ENCODE peak calls at places on chromosomes 7 and 10, in eight cellular contexts. X is stomach, Z is transverse colon, S is upper lobe of left lung, N is HCT116, F is HepG2, W is suprapubic skin, A is GM12878. O is an unnamed sample.

GRCh38 chr7:123871998-123872867 is 27.3 kb downstream of the HYAL4 start:
- DNase-seq in X (peak), Z (peak), S (no peak), N (peak), F (peak), W (no peak), A (no peak), O (peak)

GRCh38 chr7:112635742-112636141 is 154.5 kb downstream of the TMEM168 start:
- DNase-seq in X (no peak), Z (no peak), S (no peak), N (no peak), F (no peak), W (no peak), A (no peak), O (no peak)

GRCh38 chr7:4861227-4861626 is 603 bp downstream of the PAPOLB start:
- DNase-seq in X (no peak), Z (no peak), S (no peak), N (no peak), F (no peak), W (no peak), A (no peak), O (no peak)

GRCh38 chr10:112915590-112916572 is 34.2 kb upstream of the TCF7L2 start:
- DNase-seq in X (peak), Z (peak), S (no peak), N (peak), F (peak), W (no peak), A (peak), O (no peak)

GRCh38 chr7:2099036-2099957 is 133.4 kb downstream of the MAD1L1 start:
- DNase-seq in X (no peak), Z (no peak), S (peak), N (no peak), F (no peak), W (no peak), A (no peak), O (peak)

GRCh38 chr7:129122086-129122750 is 22.3 kb upstream of the TSPAN33 start:
- DNase-seq in X (no peak), Z (no peak), S (no peak), N (no peak), F (no peak), W (no peak), A (peak), O (no peak)

GRCh38 chr7:80453699-80454340 is 58.0 kb downstream of the GNAT3 start:
- DNase-seq in X (no peak), Z (no peak), S (no peak), N (peak), F (peak), W (no peak), A (no peak), O (no peak)

GRCh38 chr7:15571303-15571878 is 9.6 kb upstream of the AGMO start:
- DNase-seq in X (no peak), Z (no peak), S (no peak), N (no peak), F (no peak), W (no peak), A (no peak), O (no peak)

GRCh38 chr7:234041-234711 is 41.8 kb downstream of the FAM20C start:
- DNase-seq in X (peak), Z (no peak), S (peak), N (no peak), F (no peak), W (no peak), A (no peak), O (no peak)

GRCh38 chr7:33107136-33108066 is 1.8 kb downstream of the RP9 start:
- DNase-seq in X (peak), Z (peak), S (no peak), N (no peak), F (peak), W (no peak), A (no peak), O (no peak)

GRCh38 chr10:7956508-7956907 is 98.0 kb upstream of the GATA3 start:
- DNase-seq in X (no peak), Z (no peak), S (no peak), N (no peak), F (no peak), W (no peak), A (peak), O (no peak)

GRCh38 chr7:100612730-100613446 is 548 bp downstream of the MOSPD3 start:
- DNase-seq in X (no peak), Z (no peak), S (no peak), N (no peak), F (peak), W (no peak), A (no peak), O (no peak)

GRCh38 chr7:112207106-112207592 is 654 bp downstream of the ZNF277 start:
- DNase-seq in X (no peak), Z (no peak), S (no peak), N (no peak), F (no peak), W (no peak), A (no peak), O (peak)

GRCh38 chr7:6651866-6652445 is 14.8 kb downstream of the ZNF316 start:
- DNase-seq in X (no peak), Z (no peak), S (no peak), N (no peak), F (no peak), W (no peak), A (no peak), O (no peak)

GRCh38 chr10:22666287-22667092 is 47.9 kb downstream of the PIP4K2A start:
- DNase-seq in X (peak), Z (peak), S (no peak), N (no peak), F (peak), W (no peak), A (no peak), O (no peak)

GRCh38 chr10:80154978-80155695 is 22.6 kb downstream of the PLAC9 start:
- DNase-seq in X (peak), Z (no peak), S (no peak), N (no peak), F (no peak), W (no peak), A (no peak), O (no peak)

GRCh38 chr10:95406651-95407280 is 116.0 kb upstream of the PDLIM1 start:
- DNase-seq in X (peak), Z (peak), S (no peak), N (no peak), F (no peak), W (peak), A (no peak), O (no peak)

GRCh38 chr7:93622036-93622714 is 47.7 kb upstream of the CALCR start:
- DNase-seq in X (no peak), Z (no peak), S (no peak), N (peak), F (peak), W (no peak), A (no peak), O (no peak)

GRCh38 chr7:88217675-88218427 is 2.0 kb downstream of the SRI start:
- DNase-seq in X (no peak), Z (no peak), S (no peak), N (no peak), F (no peak), W (no peak), A (peak), O (no peak)

GRCh38 chr10:29849434-29849833 is 210.0 kb downstream of the JCAD start:
- DNase-seq in X (no peak), Z (no peak), S (no peak), N (no peak), F (no peak), W (no peak), A (no peak), O (no peak)

GRCh38 chr10:15419279-15419874 is 48.3 kb upstream of the FAM171A1 start:
- DNase-seq in X (no peak), Z (peak), S (no peak), N (peak), F (peak), W (no peak), A (no peak), O (no peak)

GRCh38 chr10:91088300-91089140 is 131.9 kb upstream of the PCGF5 start:
- DNase-seq in X (no peak), Z (no peak), S (no peak), N (peak), F (peak), W (no peak), A (no peak), O (no peak)

GRCh38 chr7:47601119-47601880 is 19.4 kb upstream of the TNS3 start:
- DNase-seq in X (no peak), Z (no peak), S (no peak), N (no peak), F (peak), W (no peak), A (no peak), O (no peak)

GRCh38 chr7:83065714-83066113 is 97.0 kb downstream of the PCLO start:
- DNase-seq in X (no peak), Z (no peak), S (no peak), N (no peak), F (no peak), W (no peak), A (no peak), O (no peak)

GRCh38 chr10:63241898-63242297 is 108.8 kb downstream of the NRBF2 start:
- DNase-seq in X (no peak), Z (no peak), S (no peak), N (no peak), F (no peak), W (no peak), A (no peak), O (no peak)

GRCh38 chr10:64173826-64174225 is 652.6 kb downstream of the REEP3 start:
- DNase-seq in X (no peak), Z (no peak), S (no peak), N (no peak), F (no peak), W (no peak), A (no peak), O (no peak)

GRCh38 chr10:83276971-83277370 is 862.3 kb upstream of the GHITM start:
- DNase-seq in X (no peak), Z (no peak), S (no peak), N (no peak), F (no peak), W (no peak), A (no peak), O (no peak)

GRCh38 chr7:149457766-149458165 is 3.1 kb downstream of the ZNF777 start:
- DNase-seq in X (no peak), Z (no peak), S (no peak), N (no peak), F (no peak), W (no peak), A (no peak), O (no peak)

GRCh38 chr7:70693690-70694356 is 438.1 kb upstream of the GALNT17 start:
- DNase-seq in X (peak), Z (peak), S (peak), N (no peak), F (no peak), W (peak), A (no peak), O (peak)
- TF ChIP-seq POLR2A in X (no peak), Z (peak), S (no peak), N (no peak), F (no peak), W (peak), A (peak), O (no peak)

DNA sequence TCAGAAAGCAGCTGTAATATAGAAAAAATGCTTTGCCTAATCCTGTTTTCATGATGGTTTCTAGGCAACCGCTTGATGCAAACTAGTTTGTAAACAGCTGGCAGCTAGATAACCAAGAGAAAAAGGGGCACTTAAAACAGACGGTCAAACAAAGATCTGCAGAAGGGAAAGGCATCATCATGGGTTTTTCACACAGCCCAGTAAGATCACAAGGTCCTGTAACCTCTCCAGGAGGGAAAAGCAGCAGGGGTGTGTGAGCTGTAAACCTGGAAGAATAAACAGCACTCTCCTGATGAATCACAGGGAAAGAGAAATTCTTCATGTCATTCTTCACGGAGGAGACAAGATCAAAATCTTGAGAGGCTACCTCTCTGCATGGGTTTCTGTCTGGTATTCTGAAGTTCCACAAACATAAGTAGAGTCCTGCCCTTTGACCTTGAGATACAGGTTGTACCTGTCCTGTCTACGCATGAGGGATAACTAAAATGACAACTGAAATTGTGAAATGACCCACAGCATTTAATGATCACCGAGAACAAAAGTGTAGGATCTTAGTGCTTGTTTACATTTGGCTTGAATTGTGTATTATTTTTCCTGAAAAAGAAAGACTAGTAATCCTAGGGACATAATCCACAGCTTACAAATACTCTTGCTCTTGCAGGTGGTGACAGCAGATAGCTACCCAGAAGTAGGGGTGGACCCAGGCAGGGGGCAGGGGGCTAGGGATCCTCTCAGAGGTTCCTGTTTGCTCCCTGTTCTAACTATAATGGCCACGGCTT is 48.0 kb downstream of the CREB3L2 start:
- DNase-seq in X (no peak), Z (peak), S (no peak), N (peak), F (no peak), W (no peak), A (no peak), O (no peak)
- TF ChIP-seq POLR2AphosphoS5 in X (peak), Z (peak), S (no peak), N (no peak), F (no peak), W (no peak), A (no peak), O (no peak)

GRCh38 chr10:102641880-102642552 is 2.3 kb upstream of the TRIM8 start:
- DNase-seq in X (peak), Z (peak), S (peak), N (peak), F (peak), W (peak), A (peak), O (peak)
- TF ChIP-seq POLR2A in X (no peak), Z (peak), S (peak), N (peak), F (peak), W (peak), A (peak), O (peak)

GRCh38 chr7:158979635-158980351 is 123.4 kb downstream of the DYNC2I1 start:
- DNase-seq in X (no peak), Z (no peak), S (no peak), N (no peak), F (no peak), W (no peak), A (no peak), O (no peak)

GRCh38 chr7:158976468-158976848 is 120.1 kb downstream of the DYNC2I1 start:
- DNase-seq in X (no peak), Z (no peak), S (no peak), N (no peak), F (peak), W (no peak), A (peak), O (no peak)

GRCh38 chr7:158979023-158979529 is 122.7 kb downstream of the DYNC2I1 start:
- DNase-seq in X (no peak), Z (no peak), S (no peak), N (no peak), F (no peak), W (no peak), A (no peak), O (no peak)

GRCh38 chr7:158975526-158976467 is 119.4 kb downstream of the DYNC2I1 start:
- DNase-seq in X (no peak), Z (peak), S (no peak), N (no peak), F (peak), W (no peak), A (no peak), O (no peak)

GRCh38 chr7:158976849-158977593 is 120.7 kb downstream of the DYNC2I1 start:
- DNase-seq in X (peak), Z (peak), S (no peak), N (peak), F (peak), W (peak), A (peak), O (peak)
- TF ChIP-seq POLR2AphosphoS5 in X (no peak), Z (no peak), S (no peak), N (peak), F (no peak), W (no peak), A (no peak), O (no peak)

GRCh38 chr7:151735854-151736402 is 141.0 kb downstream of the PRKAG2 start:
- DNase-seq in X (no peak), Z (no peak), S (no peak), N (no peak), F (no peak), W (no peak), A (no peak), O (no peak)
- TF ChIP-seq POLR2A in X (no peak), Z (no peak), S (no peak), N (no peak), F (no peak), W (no peak), A (no peak), O (no peak)

DNA sequence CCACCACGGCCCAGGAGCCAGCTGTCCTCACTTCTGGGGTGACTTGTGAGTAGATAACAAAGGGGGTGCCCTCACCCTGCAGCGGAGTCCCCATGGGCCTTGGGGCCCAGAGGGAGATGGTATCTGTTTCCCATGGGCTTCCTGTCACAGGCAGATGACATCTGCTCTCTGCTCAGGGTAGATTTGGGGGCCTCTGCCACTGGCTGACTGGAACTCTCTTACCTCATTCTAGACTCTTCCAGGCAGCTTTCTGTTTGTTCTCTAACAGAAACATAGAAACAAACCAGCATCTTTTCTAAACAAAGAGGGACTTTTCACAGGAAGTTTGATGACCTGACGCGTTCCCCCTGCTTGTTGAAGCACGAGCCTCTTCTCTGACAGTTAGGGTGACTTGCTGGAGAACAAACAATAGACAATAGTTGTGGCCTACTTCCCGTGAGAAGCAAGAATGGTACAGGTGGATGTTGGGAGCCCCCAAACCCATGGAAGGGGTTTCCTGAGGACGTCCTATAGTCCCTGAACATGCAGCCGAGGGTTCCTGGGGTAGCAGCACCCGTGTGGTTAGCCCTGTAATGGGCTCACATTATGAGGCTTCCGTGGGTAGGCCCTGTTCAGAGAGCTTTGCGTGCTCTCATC is 61.6 kb downstream of the GRK5 start:
- DNase-seq in X (no peak), Z (no peak), S (no peak), N (no peak), F (no peak), W (no peak), A (peak), O (peak)
- TF ChIP-seq POLR2AphosphoS5 in X (no peak), Z (no peak), S (peak), N (no peak), F (no peak), W (no peak), A (peak), O (peak)

DNA sequence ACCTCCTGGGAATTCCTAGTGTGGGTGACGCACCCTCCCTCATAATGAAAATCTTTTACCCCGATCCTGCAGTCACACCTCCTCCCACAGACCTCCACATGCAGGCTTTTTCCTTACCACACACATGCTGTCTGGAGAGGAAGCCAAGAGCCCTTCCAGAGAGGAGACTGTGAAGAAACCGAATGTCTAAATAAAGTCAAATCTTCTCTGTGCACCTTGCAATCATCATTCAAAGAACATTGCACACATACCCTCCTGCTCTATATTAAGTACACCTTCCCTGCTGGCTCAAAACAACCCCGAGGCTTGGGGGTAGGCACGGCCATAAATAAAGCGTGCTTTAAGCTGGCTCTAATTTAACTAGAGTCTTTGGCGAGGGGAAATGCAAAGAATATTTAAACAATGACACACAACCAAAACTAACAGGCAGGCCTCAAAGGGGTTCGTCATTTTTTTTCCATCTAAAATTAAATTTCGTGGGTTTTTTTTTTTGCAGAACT is 34.9 kb downstream of the CALML3 start:
- DNase-seq in X (peak), Z (no peak), S (no peak), N (no peak), F (no peak), W (no peak), A (no peak), O (no peak)
- TF ChIP-seq POLR2A in X (no peak), Z (no peak), S (no peak), N (no peak), F (no peak), W (no peak), A (no peak), O (no peak)

GRCh38 chr7:26538683-26539082 is 247.0 kb downstream of the SNX10 start:
- DNase-seq in X (no peak), Z (no peak), S (no peak), N (no peak), F (no peak), W (no peak), A (no peak), O (no peak)

GRCh38 chr7:26547156-26547555 is 255.5 kb downstream of the SNX10 start:
- DNase-seq in X (no peak), Z (no peak), S (no peak), N (no peak), F (no peak), W (no peak), A (no peak), O (no peak)

GRCh38 chr7:26538216-26538615 is 246.6 kb downstream of the SNX10 start:
- DNase-seq in X (no peak), Z (no peak), S (no peak), N (no peak), F (no peak), W (no peak), A (no peak), O (no peak)

GRCh38 chr7:26543345-26543744 is 251.7 kb downstream of the SNX10 start:
- DNase-seq in X (no peak), Z (no peak), S (no peak), N (no peak), F (no peak), W (no peak), A (no peak), O (no peak)
- TF ChIP-seq POLR2AphosphoS5 in X (no peak), Z (no peak), S (no peak), N (no peak), F (no peak), W (no peak), A (no peak), O (no peak)